ENCODE peak calls at places on chromosome 4, in ten cellular contexts. W is stimulated activated CD8-positive, alpha-beta memory T cell treated with anti-CD3 and anti-CD28 coated beads, Interleukin-4, amount 100 ng/mL, for 24 hours; M is PC-3; A is activated T-cell treated with anti-CD3 and anti-CD28 coated beads for 4 hours; G is GM04503; Z is AG08396; B is NAMALWA; X is prostate gland; Y is D341Med; T is COR-L47. E is an unnamed sample.

GRCh38 chr4:154490589-154491340 is 834 bp downstream of the DCHS2 start:
- DNase-seq in W (no peak), M (no peak), A (no peak), G (no peak), Z (no peak), B (no peak), X (no peak), Y (peak; percentile 61), T (no peak), E (no peak)

GRCh38 chr4:8099981-8100464 is 58.6 kb downstream of the ABLIM2 start:
- DNase-seq in W (no peak), M (no peak), A (no peak), G (no peak), Z (no peak), B (no peak), X (no peak), Y (no peak), T (no peak), E (no peak)

GRCh38 chr4:141548791-141549190 is 87.6 kb upstream of the IL15 start:
- DNase-seq in W (no peak), M (no peak), A (no peak), G (no peak), Z (peak; percentile 12), B (no peak), X (no peak), Y (no peak), T (no peak), E (no peak)

GRCh38 chr4:54746228-54746627 is 88.5 kb downstream of the KIT start:
- DNase-seq in W (no peak), M (peak; percentile 41), A (no peak), G (peak; percentile 54), Z (no peak), B (no peak), X (no peak), Y (no peak), T (no peak), E (no peak)

GRCh38 chr4:123116412-123116811 is 194.0 kb upstream of the NUDT6 start:
- DNase-seq in W (no peak), M (peak; percentile 80), A (no peak), G (no peak), Z (no peak), B (no peak), X (no peak), Y (no peak), T (no peak), E (no peak)

GRCh38 chr4:36676139-36677050 is 395.0 kb downstream of the DTHD1 start:
- DNase-seq in W (no peak), M (no peak), A (no peak), G (no peak), Z (no peak), B (no peak), X (no peak), Y (no peak), T (peak; percentile 15), E (no peak)

GRCh38 chr4:6926681-6927478 is 17.3 kb downstream of the TBC1D14 start:
- DNase-seq in W (peak; percentile 36), M (no peak), A (peak; percentile 71), G (no peak), Z (peak; percentile 59), B (no peak), X (peak; percentile 71), Y (no peak), T (no peak), E (no peak)

GRCh38 chr4:153140294-153140693 is 63.9 kb upstream of the TRIM2 start:
- DNase-seq in W (no peak), M (no peak), A (no peak), G (peak; percentile 82), Z (no peak), B (no peak), X (no peak), Y (no peak), T (no peak), E (no peak)

GRCh38 chr4:111556141-111556781 is 589.0 kb upstream of the FAM241A start:
- DNase-seq in W (no peak), M (no peak), A (no peak), G (no peak), Z (peak; percentile 4), B (no peak), X (no peak), Y (no peak), T (no peak), E (no peak)

GRCh38 chr4:82798168-82799005 is at the start of gene SCD5:
- DNase-seq in W (peak; percentile 56), M (peak; percentile 26), A (peak; percentile 28), G (no peak), Z (peak; percentile 92), B (peak; percentile 80), X (peak; percentile 68), Y (peak; percentile 91), T (peak; percentile 64), E (peak; percentile 75)

GRCh38 chr4:55021214-55021613 is 104.2 kb downstream of the KDR start:
- DNase-seq in W (no peak), M (no peak), A (no peak), G (no peak), Z (no peak), B (no peak), X (no peak), Y (no peak), T (no peak), E (no peak)

GRCh38 chr4:3707423-3708102 is 58.6 kb upstream of the ADRA2C start:
- DNase-seq in W (no peak), M (no peak), A (no peak), G (no peak), Z (no peak), B (no peak), X (no peak), Y (no peak), T (no peak), E (no peak)